ENCODE peak calls at places on chromosome 3, in ten cellular contexts. H is naive thymus-derived CD8-positive, alpha-beta T cell; E is heart left ventricle; S is memory B cell; Y is body of pancreas; M is HEK293T; I is MG63; V is GM04504; O is caudate nucleus; C is neural crest cell. F is an unnamed sample.

GRCh38 chr3:66302288-66302687 is 81.5 kb downstream of the SLC25A26 start:
- DNase-seq in H (peak), E (no peak), S (no peak), Y (peak), M (no peak), I (no peak), V (no peak), O (no peak), C (no peak), F (no peak)

GRCh38 chr3:160279657-160280056 is 54.4 kb downstream of the C3orf80 start:
- DNase-seq in H (no peak), E (no peak), S (no peak), Y (no peak), M (no peak), I (no peak), V (no peak), O (no peak), C (no peak), F (no peak)

GRCh38 chr3:141992512-141992911 is 116.1 kb downstream of the ATP1B3 start:
- DNase-seq in H (no peak), E (no peak), S (no peak), Y (no peak), M (no peak), I (no peak), V (no peak), O (no peak), C (no peak), F (no peak)

GRCh38 chr3:173588547-173588946 is 191.0 kb downstream of the NLGN1 start:
- DNase-seq in H (no peak), E (no peak), S (no peak), Y (no peak), M (no peak), I (no peak), V (no peak), O (no peak), C (no peak), F (no peak)

GRCh38 chr3:65351753-65352152 is 664.0 kb upstream of the ADAMTS9 start:
- DNase-seq in H (no peak), E (no peak), S (no peak), Y (no peak), M (no peak), I (no peak), V (no peak), O (no peak), C (no peak), F (no peak)

GRCh38 chr3:48502728-48503168 is 1.2 kb downstream of the SHISA5 start:
- DNase-seq in H (no peak), E (peak), S (no peak), Y (peak), M (peak), I (peak), V (no peak), O (no peak), C (no peak), F (no peak)

GRCh38 chr3:197015790-197016705 is 13.6 kb downstream of the MELTF start:
- DNase-seq in H (no peak), E (no peak), S (no peak), Y (no peak), M (no peak), I (no peak), V (no peak), O (no peak), C (no peak), F (no peak)

GRCh38 chr3:115100172-115100571 is 46.9 kb downstream of the ZBTB20 start:
- DNase-seq in H (peak), E (peak), S (no peak), Y (peak), M (peak), I (peak), V (no peak), O (no peak), C (no peak), F (peak)

GRCh38 chr3:56042326-56042951 is 425.8 kb downstream of the ERC2 start:
- DNase-seq in H (no peak), E (no peak), S (no peak), Y (peak), M (peak), I (no peak), V (peak), O (no peak), C (no peak), F (no peak)

GRCh38 chr3:4460334-4460733 is 6.7 kb downstream of the SUMF1 start:
- DNase-seq in H (no peak), E (no peak), S (no peak), Y (no peak), M (no peak), I (no peak), V (no peak), O (no peak), C (no peak), F (no peak)

GRCh38 chr3:50365080-50365841 is 5.9 kb upstream of the TMEM115 start:
- DNase-seq in H (peak), E (peak), S (peak), Y (peak), M (peak), I (no peak), V (no peak), O (peak), C (peak), F (no peak)

GRCh38 chr3:101676219-101676764 is 640 bp downstream of the ZBTB11 start:
- DNase-seq in H (peak), E (peak), S (peak), Y (peak), M (peak), I (peak), V (peak), O (no peak), C (peak), F (no peak)

GRCh38 chr3:48739955-48740823 is 23.2 kb upstream of the IP6K2 start:
- DNase-seq in H (peak), E (peak), S (peak), Y (peak), M (peak), I (peak), V (peak), O (peak), C (peak), F (no peak)

GRCh38 chr3:29922990-29923746 is 642.3 kb downstream of the RBMS3 start:
- DNase-seq in H (no peak), E (peak), S (no peak), Y (peak), M (no peak), I (peak), V (peak), O (no peak), C (no peak), F (peak)

GRCh38 chr3:31132132-31132769 is 237.8 kb upstream of the GADL1 start:
- DNase-seq in H (peak), E (no peak), S (peak), Y (no peak), M (peak), I (no peak), V (peak), O (no peak), C (no peak), F (peak)

GRCh38 chr3:149936812-149937230 is 33.9 kb downstream of the PFN2 start:
- DNase-seq in H (peak), E (peak), S (peak), Y (peak), M (peak), I (no peak), V (no peak), O (no peak), C (peak), F (no peak)

GRCh38 chr3:195532858-195533257 is 10.3 kb downstream of the PPP1R2 start:
- DNase-seq in H (no peak), E (no peak), S (no peak), Y (no peak), M (no peak), I (no peak), V (no peak), O (no peak), C (no peak), F (no peak)

GRCh38 chr3:20143519-20143918 is 42.5 kb downstream of the SGO1 start:
- DNase-seq in H (no peak), E (no peak), S (no peak), Y (no peak), M (no peak), I (no peak), V (no peak), O (no peak), C (no peak), F (no peak)

GRCh38 chr3:87575538-87575937 is 299.2 kb upstream of the POU1F1 start:
- DNase-seq in H (no peak), E (no peak), S (no peak), Y (no peak), M (no peak), I (no peak), V (no peak), O (no peak), C (no peak), F (no peak)

GRCh38 chr3:57029924-57030323 is 30.5 kb upstream of the SPATA12 start:
- DNase-seq in H (no peak), E (no peak), S (no peak), Y (peak), M (no peak), I (no peak), V (no peak), O (no peak), C (no peak), F (no peak)

GRCh38 chr3:139267300-139268246 is 76.2 kb upstream of the MRPS22 start:
- DNase-seq in H (no peak), E (peak), S (no peak), Y (peak), M (no peak), I (no peak), V (no peak), O (no peak), C (no peak), F (no peak)

GRCh38 chr3:119125742-119126507 is 20.0 kb upstream of the TEX55 start:
- DNase-seq in H (no peak), E (no peak), S (no peak), Y (no peak), M (no peak), I (no peak), V (no peak), O (no peak), C (no peak), F (no peak)

GRCh38 chr3:143707848-143708247 is 140.4 kb downstream of the SLC9A9 start:
- DNase-seq in H (no peak), E (no peak), S (no peak), Y (no peak), M (no peak), I (no peak), V (no peak), O (no peak), C (no peak), F (no peak)

GRCh38 chr3:176159796-176160195 is 1037.5 kb downstream of the TBL1XR1 start:
- DNase-seq in H (no peak), E (no peak), S (no peak), Y (no peak), M (no peak), I (no peak), V (peak), O (no peak), C (no peak), F (no peak)

GRCh38 chr3:35651456-35651855 is 12.1 kb downstream of the ARPP21 start:
- DNase-seq in H (no peak), E (no peak), S (no peak), Y (no peak), M (no peak), I (no peak), V (no peak), O (no peak), C (no peak), F (no peak)

GRCh38 chr3:65924762-65925161 is 114.0 kb downstream of the MAGI1 start:
- DNase-seq in H (no peak), E (no peak), S (no peak), Y (no peak), M (peak), I (no peak), V (no peak), O (no peak), C (no peak), F (no peak)

GRCh38 chr3:49357466-49358216 is 512 bp downstream of the GPX1 start:
- DNase-seq in H (peak), E (peak), S (peak), Y (peak), M (peak), I (peak), V (peak), O (no peak), C (no peak), F (peak)

GRCh38 chr3:171566803-171567422 is 106.7 kb upstream of the TNIK start:
- DNase-seq in H (peak), E (no peak), S (peak), Y (no peak), M (peak), I (no peak), V (peak), O (no peak), C (no peak), F (peak)

GRCh38 chr3:16936656-16937055 is 51.9 kb downstream of the PLCL2 start:
- DNase-seq in H (no peak), E (no peak), S (no peak), Y (no peak), M (no peak), I (no peak), V (no peak), O (no peak), C (no peak), F (no peak)

GRCh38 chr3:176814252-176814651 is 383.0 kb downstream of the TBL1XR1 start:
- DNase-seq in H (no peak), E (peak), S (no peak), Y (peak), M (peak), I (peak), V (peak), O (no peak), C (peak), F (no peak)

GRCh38 chr3:51955893-51956770 is 951 bp downstream of the GPR62 start:
- DNase-seq in H (peak), E (peak), S (no peak), Y (peak), M (no peak), I (no peak), V (no peak), O (no peak), C (peak), F (no peak)

GRCh38 chr3:194489736-194490612 is 3.2 kb upstream of the ATP13A3 start:
- DNase-seq in H (no peak), E (no peak), S (peak), Y (no peak), M (no peak), I (peak), V (no peak), O (no peak), C (no peak), F (no peak)

GRCh38 chr3:82240322-82240721 is 478.9 kb upstream of the GBE1 start:
- DNase-seq in H (no peak), E (no peak), S (no peak), Y (no peak), M (no peak), I (no peak), V (no peak), O (no peak), C (no peak), F (no peak)

GRCh38 chr3:134330895-134331810 is 43.1 kb downstream of the AMOTL2 start:
- DNase-seq in H (no peak), E (no peak), S (no peak), Y (no peak), M (no peak), I (peak), V (peak), O (no peak), C (no peak), F (no peak)

GRCh38 chr3:106114848-106115247 is 246.0 kb upstream of the CBLB start:
- DNase-seq in H (no peak), E (no peak), S (no peak), Y (no peak), M (no peak), I (no peak), V (no peak), O (no peak), C (no peak), F (no peak)

F was measured in SW 1271.